ENCODE peak calls at places on chromosomes 13 and 19, in four cellular contexts. P, W, X and M are unnamed samples.
A peak's percentile ranks its signal among the peaks of the same experiment; 100 is the strongest.

GRCh38 chr19:35299523-35300339 is 7.8 kb downstream of the MAG start:
- DNase-seq in X (no peak), P (no peak), W (peak; percentile 99), M (no peak)

GRCh38 chr19:16293133-16294085 is 31.2 kb upstream of the KLF2 start:
- DNase-seq in X (no peak), W (peak; percentile 42), P (no peak), M (no peak)

GRCh38 chr19:34254552-34255432 is at the start of gene GARRE1:
- DNase-seq in X (no peak), P (no peak), W (peak; percentile 92), M (peak; percentile 52)

GRCh38 chr13:26412961-26413716 is 144.3 kb upstream of the WASF3 start:
- DNase-seq in W (no peak), X (no peak), P (no peak), M (no peak)

GRCh38 chr13:99969934-99970760 is 1.4 kb downstream of the ZIC5 start:
- DNase-seq in X (peak; percentile 57), W (peak; percentile 76), P (no peak), M (no peak)

GRCh38 chr19:1851581-1852293 is 3.5 kb upstream of the REXO1 start:
- DNase-seq in P (no peak), X (no peak), W (no peak), M (no peak)

GRCh38 chr13:73874460-73874859 is 259.7 kb downstream of the KLF12 start:
- DNase-seq in X (no peak), P (no peak), W (no peak), M (no peak)

GRCh38 chr19:15170345-15170744 is 30.4 kb downstream of the NOTCH3 start:
- DNase-seq in X (no peak), P (no peak), W (peak; percentile 87), M (no peak)

GRCh38 chr13:99656843-99657506 is 155.7 kb downstream of the TM9SF2 start:
- DNase-seq in P (no peak), W (no peak), X (no peak), M (no peak)

GRCh38 chr13:110312669-110313031 is 5.6 kb downstream of the COL4A2 start:
- DNase-seq in X (no peak), W (no peak), P (no peak), M (no peak)

GRCh38 chr13:21925720-21926119 is 254.8 kb downstream of the FGF9 start:
- DNase-seq in P (no peak), W (no peak), X (no peak), M (no peak)

GRCh38 chr13:81395368-81395767 is 1054.4 kb upstream of the SPRY2 start:
- DNase-seq in P (no peak), X (no peak), W (peak; percentile 29), M (no peak)

GRCh38 chr19:20278342-20278741 is 111.3 kb downstream of the ZNF486 start:
- DNase-seq in X (peak; percentile 30), P (no peak), W (no peak), M (no peak)

GRCh38 chr13:21054313-21054712 is 7.1 kb downstream of the LATS2 start:
- DNase-seq in P (no peak), W (no peak), X (no peak), M (no peak)

GRCh38 chr13:97067342-97067895 is 73.1 kb upstream of the OXGR1 start:
- DNase-seq in W (no peak), X (no peak), P (no peak), M (no peak)

GRCh38 chr13:48412881-48413351 is at the start of gene LPAR6:
- DNase-seq in P (no peak), X (peak; percentile 95), W (no peak), M (no peak)

GRCh38 chr13:114025432-114026127 is 51.7 kb upstream of the C13orf46 start:
- DNase-seq in W (no peak), X (no peak), P (no peak), M (no peak)

GRCh38 chr19:5369962-5370367 is 29.4 kb upstream of the PTPRS start:
- DNase-seq in W (peak; percentile 82), X (peak; percentile 39), P (peak; percentile 33), M (peak; percentile 43)

GRCh38 chr19:46955114-46955812 is 64.4 kb upstream of the NPAS1 start:
- DNase-seq in W (peak; percentile 45), X (peak; percentile 27), P (no peak), M (no peak)

GRCh38 chr19:48925240-48925843 is 8.2 kb upstream of the DHDH start:
- DNase-seq in W (no peak), P (no peak), X (peak; percentile 28), M (no peak)

GRCh38 chr19:737591-738093 is 13.3 kb upstream of the MISP start:
- DNase-seq in X (peak; percentile 41), P (peak; percentile 43), W (peak; percentile 92), M (peak; percentile 82)

GRCh38 chr13:75186384-75186783 is 295.6 kb downstream of the TBC1D4 start:
- DNase-seq in X (no peak), W (no peak), P (no peak), M (no peak)

GRCh38 chr13:113877149-113877990 is 13.5 kb upstream of the GAS6 start:
- DNase-seq in X (no peak), W (no peak), P (no peak), M (no peak)

GRCh38 chr13:110799246-110800236 is 86.0 kb downstream of the ING1 start:
- DNase-seq in X (no peak), W (no peak), P (no peak), M (no peak)

GRCh38 chr13:103282571-103283450 is 216.6 kb upstream of the SLC10A2 start:
- DNase-seq in X (no peak), P (no peak), W (no peak), M (no peak)

GRCh38 chr13:86907116-86907515 is 764.1 kb upstream of the SLITRK5 start:
- DNase-seq in W (no peak), X (no peak), P (no peak), M (no peak)

GRCh38 chr19:11192957-11193939 is 4.1 kb downstream of the KANK2 start:
- DNase-seq in X (no peak), P (no peak), W (no peak), M (no peak)
- TF ChIP-seq POLR2A in X (no peak), P (no peak), W (no peak), M (no peak)

DNA sequence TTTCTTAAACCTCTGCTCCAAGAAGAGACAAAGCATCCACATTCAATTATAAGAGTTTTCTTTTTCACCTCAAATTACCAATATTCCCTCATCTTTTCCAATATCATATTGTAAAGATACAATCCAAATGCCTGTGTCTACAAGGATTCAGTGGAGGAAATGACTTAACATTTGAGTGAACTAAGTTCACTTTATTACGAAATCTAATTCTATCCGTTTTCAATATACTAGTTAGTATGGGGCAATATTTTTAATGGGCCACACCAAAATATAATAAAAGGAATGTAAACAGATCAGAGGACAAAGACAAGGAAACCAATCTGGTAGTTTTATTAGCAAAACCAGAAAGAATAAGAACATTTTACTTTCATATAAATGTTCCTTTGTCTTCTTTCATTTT is 136.0 kb downstream of the DCLK1 start:
- DNase-seq in X (no peak), W (no peak), P (no peak), M (no peak)
- TF ChIP-seq POLR2AphosphoS5 in X (no peak), W (no peak), P (no peak), M (no peak)

GRCh38 chr19:37243206-37243632 is 25.2 kb downstream of the ZNF383 start:
- DNase-seq in X (no peak), P (no peak), W (no peak), M (no peak)
- TF ChIP-seq TAF1 in X (no peak), P (no peak), W (no peak), M (no peak)

GRCh38 chr19:19218911-19219310 is 7.2 kb downstream of the NCAN start:
- DNase-seq in X (no peak), P (no peak), W (no peak), M (no peak)

GRCh38 chr19:19214892-19215291 is 3.1 kb downstream of the NCAN start:
- DNase-seq in P (no peak), W (peak; percentile 83), X (peak; percentile 30), M (no peak)

GRCh38 chr19:19213822-19214558 is 2.2 kb downstream of the NCAN start:
- DNase-seq in X (no peak), P (no peak), W (no peak), M (no peak)

GRCh38 chr19:19215792-19216191 is 4.0 kb downstream of the NCAN start:
- DNase-seq in W (no peak), X (no peak), P (no peak), M (no peak)

DNA sequence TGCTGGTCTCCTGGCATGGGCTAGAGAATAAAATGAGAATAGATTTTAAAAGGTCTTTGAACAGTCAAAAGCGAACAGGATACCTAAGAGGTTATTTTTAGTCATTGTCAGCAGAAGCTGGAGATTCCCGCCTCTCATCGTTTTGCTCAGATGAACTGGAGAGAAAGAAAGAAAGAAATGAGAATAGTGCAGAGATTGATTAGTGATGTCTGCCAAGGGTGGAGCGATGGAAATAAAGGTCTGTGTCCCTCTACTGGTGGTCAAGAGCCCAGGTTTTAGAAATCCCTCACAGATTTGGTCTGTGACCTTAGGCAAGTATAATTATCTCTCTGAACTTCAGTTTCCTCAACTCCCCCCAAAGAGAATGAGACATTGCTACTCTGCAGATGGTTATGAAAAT is 5.4 kb downstream of the NCAN start:
- DNase-seq in X (peak; percentile 55), P (no peak), W (peak; percentile 70), M (no peak)
- TF ChIP-seq POLR2A in X (no peak), P (no peak), W (no peak), M (no peak)

GRCh38 chr19:42396542-42397314 is 6.6 kb upstream of the CNFN start:
- DNase-seq in X (no peak), P (peak; percentile 97), W (peak; percentile 100), M (peak; percentile 100)
- TF ChIP-seq POLR2AphosphoS5 in X (no peak), P (peak; percentile 79), W (peak; percentile 70), M (peak; percentile 91)

GRCh38 chr13:92307752-92308151 is 909.3 kb downstream of the GPC5 start:
- DNase-seq in X (no peak), W (no peak), P (no peak), M (no peak)

GRCh38 chr13:92297971-92298942 is 899.8 kb downstream of the GPC5 start:
- DNase-seq in W (peak; percentile 21), X (no peak), P (no peak), M (no peak)

DNA sequence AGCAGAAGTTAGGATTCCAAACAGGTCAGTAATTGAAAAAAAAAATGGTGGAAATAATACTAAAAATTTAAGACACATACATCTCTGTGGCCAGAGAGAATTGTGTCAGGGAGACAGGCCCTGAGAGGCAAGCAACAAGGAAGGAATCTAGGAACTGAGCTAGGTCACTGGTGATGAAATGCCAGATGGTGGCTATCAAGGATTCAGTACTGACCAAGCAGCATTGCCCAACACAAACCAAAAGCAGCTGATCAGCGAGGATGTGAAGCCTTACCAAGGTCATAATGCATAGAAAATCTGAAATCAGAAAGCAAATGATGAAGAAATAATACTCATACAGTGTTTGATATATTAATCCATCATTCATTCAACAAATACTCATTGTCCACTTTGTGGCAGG is 905.0 kb downstream of the GPC5 start:
- DNase-seq in X (no peak), W (peak; percentile 18), P (no peak), M (no peak)
- TF ChIP-seq TAF1 in X (no peak), W (no peak), P (no peak), M (no peak)

DNA sequence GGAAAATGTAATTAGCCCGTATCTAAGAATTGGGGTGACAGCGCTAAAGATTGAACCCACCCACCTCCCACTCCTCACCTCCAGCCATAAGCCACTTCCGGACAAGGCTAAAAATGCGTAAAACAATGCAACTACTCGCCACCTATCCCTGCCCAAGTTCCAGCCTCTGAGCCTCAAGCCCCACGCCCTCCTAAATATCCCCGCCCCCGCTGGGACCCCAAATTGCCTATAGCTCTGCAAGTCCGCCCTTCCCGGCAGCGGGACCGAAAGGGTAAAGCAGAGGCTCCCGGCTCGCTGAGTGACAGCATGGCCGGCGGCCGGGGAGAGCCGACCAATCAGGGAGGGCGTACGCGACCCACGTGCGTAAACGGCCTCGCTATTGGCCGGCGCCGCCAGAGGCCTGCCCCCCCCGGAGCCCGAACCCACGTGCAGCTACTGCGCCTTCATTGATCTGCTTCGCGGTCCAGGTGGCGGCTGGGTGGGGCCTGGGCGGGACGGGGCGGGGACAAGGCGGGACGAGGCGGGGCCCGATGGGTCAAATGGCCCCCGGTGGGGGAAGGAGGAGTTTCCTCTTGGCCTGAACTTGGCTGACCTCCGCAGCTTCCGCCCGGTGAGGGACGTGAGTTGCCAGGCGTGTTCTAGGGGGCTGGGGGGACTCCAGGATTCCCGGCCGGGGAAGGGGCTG is at the start of gene TLE6:
- DNase-seq in X (peak; percentile 92), W (peak; percentile 99), P (peak; percentile 95), M (peak; percentile 99)
- TF ChIP-seq POLR2A in X (no peak), W (peak; percentile 70), P (no peak), M (peak; percentile 75)